ENCODE peak calls at places on chromosomes 12 and 14, in five cellular contexts. One of them, this sample, is unnamed.

GRCh38 chr12:80443974-80444666 is at the start of gene PTPRQ:
- DNase-seq in uterus: no peak
- DNase-seq in endothelial cell: no peak
- DNase-seq in lower leg skin: no peak
- DNase-seq in mammary epithelial cell: no peak
- DNase-seq in this sample: no peak

GRCh38 chr14:59585891-59586554 is 9.4 kb upstream of the CCDC175 start:
- DNase-seq in endothelial cell: no peak
- DNase-seq in mammary epithelial cell: no peak
- DNase-seq in uterus: no peak
- DNase-seq in lower leg skin: no peak
- DNase-seq in this sample: no peak

GRCh38 chr14:94946244-94946643 is 176.3 kb upstream of the GSC start:
- DNase-seq in uterus: no peak
- DNase-seq in mammary epithelial cell: no peak
- DNase-seq in endothelial cell: no peak
- DNase-seq in lower leg skin: no peak
- DNase-seq in this sample: no peak

GRCh38 chr12:124466200-124467128 is 100.9 kb downstream of the NCOR2 start:
- DNase-seq in uterus: no peak
- DNase-seq in mammary epithelial cell: no peak
- DNase-seq in endothelial cell: no peak
- DNase-seq in lower leg skin: no peak
- DNase-seq in this sample: no peak

GRCh38 chr14:74290415-74290814 is 12.3 kb downstream of the ABCD4 start:
- DNase-seq in uterus: no peak
- DNase-seq in lower leg skin: no peak
- DNase-seq in endothelial cell: no peak
- DNase-seq in mammary epithelial cell: no peak
- DNase-seq in this sample: no peak

GRCh38 chr12:46159239-46159901 is 109.5 kb downstream of the SLC38A1 start:
- DNase-seq in mammary epithelial cell: no peak
- DNase-seq in endothelial cell: no peak
- DNase-seq in lower leg skin: no peak
- DNase-seq in uterus: no peak
- DNase-seq in this sample: no peak

GRCh38 chr14:23882884-23883283 is 70.7 kb upstream of the DHRS4 start:
- DNase-seq in lower leg skin: no peak
- DNase-seq in endothelial cell: no peak
- DNase-seq in uterus: no peak
- DNase-seq in mammary epithelial cell: no peak
- DNase-seq in this sample: no peak

GRCh38 chr14:77864580-77864979 is 64.7 kb downstream of the ADCK1 start:
- DNase-seq in uterus: no peak
- DNase-seq in endothelial cell: no peak
- DNase-seq in mammary epithelial cell: no peak
- DNase-seq in lower leg skin: no peak
- DNase-seq in this sample: no peak

GRCh38 chr14:50008562-50009355 is 107.6 kb downstream of the VCPKMT start:
- DNase-seq in lower leg skin: no peak
- DNase-seq in uterus: no peak
- DNase-seq in mammary epithelial cell: peak
- DNase-seq in endothelial cell: no peak
- DNase-seq in this sample: no peak

GRCh38 chr12:14547571-14547970 is 20.1 kb downstream of the PLBD1 start:
- DNase-seq in endothelial cell: no peak
- DNase-seq in mammary epithelial cell: no peak
- DNase-seq in uterus: no peak
- DNase-seq in lower leg skin: no peak
- DNase-seq in this sample: no peak

GRCh38 chr12:45458238-45458637 is 242.3 kb downstream of the ANO6 start:
- DNase-seq in uterus: no peak
- DNase-seq in lower leg skin: no peak
- DNase-seq in mammary epithelial cell: no peak
- DNase-seq in endothelial cell: no peak
- DNase-seq in this sample: no peak

GRCh38 chr12:92955997-92956663 is 27.0 kb upstream of the EEA1 start:
- DNase-seq in lower leg skin: no peak
- DNase-seq in mammary epithelial cell: peak
- DNase-seq in uterus: no peak
- DNase-seq in endothelial cell: no peak
- DNase-seq in this sample: no peak

GRCh38 chr14:101717663-101718490 is 43.6 kb upstream of the PPP2R5C start:
- DNase-seq in uterus: no peak
- DNase-seq in mammary epithelial cell: no peak
- DNase-seq in endothelial cell: no peak
- DNase-seq in lower leg skin: peak
- DNase-seq in this sample: no peak

GRCh38 chr14:101715209-101716076 is 46.1 kb upstream of the PPP2R5C start:
- DNase-seq in endothelial cell: no peak
- DNase-seq in lower leg skin: peak
- DNase-seq in mammary epithelial cell: no peak
- DNase-seq in uterus: no peak
- DNase-seq in this sample: no peak

GRCh38 chr14:101716956-101717662 is 44.4 kb upstream of the PPP2R5C start:
- DNase-seq in lower leg skin: peak
- DNase-seq in mammary epithelial cell: peak
- DNase-seq in endothelial cell: no peak
- DNase-seq in uterus: no peak
- DNase-seq in this sample: no peak

GRCh38 chr14:101714394-101714793 is 47.1 kb upstream of the PPP2R5C start:
- DNase-seq in uterus: no peak
- DNase-seq in mammary epithelial cell: no peak
- DNase-seq in lower leg skin: no peak
- DNase-seq in endothelial cell: no peak
- DNase-seq in this sample: no peak

DNA sequence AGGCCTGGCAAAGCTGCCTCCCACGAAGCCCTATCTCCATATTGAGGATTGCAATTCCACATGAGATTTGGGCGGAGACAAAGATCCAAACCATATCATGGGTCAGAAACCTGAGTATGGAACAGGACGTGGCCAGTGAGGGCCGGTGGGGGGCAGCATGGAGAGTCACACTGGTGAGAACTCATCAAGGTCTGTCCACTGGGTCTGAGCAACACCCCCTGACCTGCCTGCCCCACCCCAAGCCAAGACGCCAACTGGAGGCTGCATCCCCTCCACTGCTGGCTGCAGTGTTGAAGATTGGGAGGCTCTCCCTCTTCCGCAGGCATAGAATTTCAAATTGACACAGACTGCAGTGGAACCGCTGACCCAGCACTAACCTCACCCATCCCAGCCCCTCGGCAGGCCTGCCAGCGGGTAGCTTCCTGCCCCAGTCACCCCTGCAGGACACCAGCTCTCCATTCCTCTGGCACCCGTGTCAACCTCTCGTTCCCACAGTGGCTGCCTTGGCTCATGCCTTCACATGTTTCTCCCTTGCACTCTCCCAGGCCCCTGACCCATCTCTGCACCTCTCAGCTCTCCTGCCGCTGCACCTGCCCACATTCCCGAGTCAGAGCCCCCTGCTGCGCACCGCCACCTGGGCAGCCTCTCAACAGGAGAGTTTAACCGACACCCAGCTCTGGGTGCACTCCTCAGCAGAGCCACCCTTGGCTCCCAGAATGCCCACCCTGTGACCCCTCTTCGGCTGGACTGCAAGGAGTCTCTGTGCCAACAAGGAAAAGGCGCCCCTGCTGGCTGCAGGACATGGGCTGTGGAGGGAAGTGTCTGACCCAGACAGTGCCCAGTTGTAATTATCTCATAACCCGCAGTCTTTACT is 45.2 kb upstream of the PPP2R5C start:
- DNase-seq in endothelial cell: no peak
- DNase-seq in uterus: no peak
- DNase-seq in lower leg skin: peak
- DNase-seq in mammary epithelial cell: no peak
- DNase-seq in this sample: no peak
- TF ChIP-seq CTCF in endothelial cell: no peak
- TF ChIP-seq CTCF in uterus: no peak
- TF ChIP-seq CTCF in lower leg skin: no peak
- TF ChIP-seq CTCF in mammary epithelial cell: no peak
- TF ChIP-seq CTCF in this sample: no peak

GRCh38 chr12:41512531-41512930 is 324.4 kb downstream of the PDZRN4 start:
- DNase-seq in endothelial cell: peak
- DNase-seq in lower leg skin: no peak
- DNase-seq in mammary epithelial cell: no peak
- DNase-seq in uterus: peak
- DNase-seq in this sample: no peak

GRCh38 chr12:41514050-41514449 is 325.9 kb downstream of the PDZRN4 start:
- DNase-seq in mammary epithelial cell: no peak
- DNase-seq in endothelial cell: no peak
- DNase-seq in uterus: no peak
- DNase-seq in lower leg skin: no peak
- DNase-seq in this sample: no peak

GRCh38 chr12:41515953-41516352 is 327.8 kb downstream of the PDZRN4 start:
- DNase-seq in endothelial cell: no peak
- DNase-seq in lower leg skin: no peak
- DNase-seq in uterus: no peak
- DNase-seq in mammary epithelial cell: no peak
- DNase-seq in this sample: no peak

GRCh38 chr12:41511247-41511646 is 323.1 kb downstream of the PDZRN4 start:
- DNase-seq in mammary epithelial cell: no peak
- DNase-seq in uterus: no peak
- DNase-seq in lower leg skin: no peak
- DNase-seq in endothelial cell: no peak
- DNase-seq in this sample: no peak

DNA sequence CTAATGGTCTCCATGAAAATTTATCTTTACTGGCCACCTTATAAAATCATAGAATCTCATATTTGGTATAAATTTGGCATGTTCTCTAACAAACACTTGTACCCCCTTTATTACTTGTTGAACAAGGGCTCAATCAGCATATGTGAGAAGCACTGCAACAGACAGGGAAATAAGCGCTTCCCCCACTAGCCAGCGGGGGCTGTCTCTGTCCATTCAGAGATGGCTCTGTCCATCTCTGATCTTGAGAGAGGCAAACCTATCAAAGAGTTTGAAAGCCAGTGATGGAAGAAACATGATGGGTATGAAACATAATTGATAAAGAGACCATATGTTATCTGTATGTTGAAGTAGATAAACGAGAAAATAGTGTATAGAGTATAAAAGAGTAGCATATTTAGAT is 326.8 kb downstream of the PDZRN4 start:
- DNase-seq in endothelial cell: peak
- DNase-seq in uterus: no peak
- DNase-seq in mammary epithelial cell: no peak
- DNase-seq in lower leg skin: no peak
- DNase-seq in this sample: no peak
- TF ChIP-seq CTCF in endothelial cell: no peak
- TF ChIP-seq CTCF in uterus: no peak
- TF ChIP-seq CTCF in mammary epithelial cell: no peak
- TF ChIP-seq CTCF in lower leg skin: no peak
- TF ChIP-seq CTCF in this sample: no peak

GRCh38 chr14:90757452-90757851 is 58.8 kb downstream of the TTC7B start:
- DNase-seq in mammary epithelial cell: no peak
- DNase-seq in lower leg skin: no peak
- DNase-seq in uterus: no peak
- DNase-seq in endothelial cell: no peak
- DNase-seq in this sample: no peak

GRCh38 chr14:90758959-90759358 is 57.3 kb downstream of the TTC7B start:
- DNase-seq in mammary epithelial cell: no peak
- DNase-seq in endothelial cell: peak
- DNase-seq in lower leg skin: peak
- DNase-seq in uterus: peak
- DNase-seq in this sample: peak

GRCh38 chr14:90758028-90758889 is 58.0 kb downstream of the TTC7B start:
- DNase-seq in mammary epithelial cell: peak
- DNase-seq in endothelial cell: peak
- DNase-seq in lower leg skin: peak
- DNase-seq in uterus: peak
- DNase-seq in this sample: peak

GRCh38 chr14:90755661-90756304 is 60.4 kb downstream of the TTC7B start:
- DNase-seq in mammary epithelial cell: no peak
- DNase-seq in endothelial cell: no peak
- DNase-seq in uterus: no peak
- DNase-seq in lower leg skin: no peak
- DNase-seq in this sample: no peak

DNA sequence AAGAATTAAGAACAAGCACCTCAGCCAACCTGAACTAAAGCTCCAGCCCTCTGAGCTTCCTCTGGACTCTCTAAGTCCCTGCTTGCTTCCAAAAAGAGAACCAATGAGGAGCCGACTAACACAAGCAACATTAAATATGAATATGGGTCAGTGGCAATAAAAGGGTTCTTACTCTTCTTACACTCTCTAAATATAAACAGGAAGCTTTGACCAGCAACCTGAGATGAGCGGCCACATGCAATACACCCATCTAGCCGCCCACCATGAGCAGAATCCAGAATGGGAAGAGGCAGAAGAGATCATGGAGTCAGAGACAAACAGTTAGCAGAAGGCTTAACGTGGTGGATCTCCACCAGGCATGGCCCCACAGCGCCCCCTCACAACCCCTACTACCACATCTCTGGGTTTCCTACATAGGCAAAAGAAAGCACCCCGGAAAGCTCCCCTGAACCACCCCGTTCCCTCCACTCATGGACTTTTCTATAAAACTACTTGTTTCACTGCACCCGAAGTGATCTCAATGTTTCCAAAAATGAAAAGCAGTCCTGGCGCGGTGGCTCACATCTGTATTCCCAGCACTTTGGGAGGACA is 59.4 kb downstream of the TTC7B start:
- DNase-seq in mammary epithelial cell: no peak
- DNase-seq in uterus: no peak
- DNase-seq in lower leg skin: no peak
- DNase-seq in endothelial cell: no peak
- DNase-seq in this sample: no peak
- TF ChIP-seq CTCF in mammary epithelial cell: no peak
- TF ChIP-seq CTCF in uterus: no peak
- TF ChIP-seq CTCF in lower leg skin: no peak
- TF ChIP-seq CTCF in endothelial cell: no peak
- TF ChIP-seq CTCF in this sample: no peak

GRCh38 chr12:42550815-42551214 is 38.7 kb downstream of the PRICKLE1 start:
- DNase-seq in mammary epithelial cell: no peak
- DNase-seq in lower leg skin: no peak
- DNase-seq in endothelial cell: no peak
- DNase-seq in uterus: no peak
- DNase-seq in this sample: no peak

GRCh38 chr12:42556917-42557316 is 32.6 kb downstream of the PRICKLE1 start:
- DNase-seq in lower leg skin: no peak
- DNase-seq in endothelial cell: no peak
- DNase-seq in mammary epithelial cell: no peak
- DNase-seq in uterus: no peak
- DNase-seq in this sample: no peak

GRCh38 chr12:42557586-42558172 is 31.9 kb downstream of the PRICKLE1 start:
- DNase-seq in uterus: no peak
- DNase-seq in endothelial cell: no peak
- DNase-seq in mammary epithelial cell: no peak
- DNase-seq in lower leg skin: no peak
- DNase-seq in this sample: no peak

GRCh38 chr12:42552822-42553221 is 36.7 kb downstream of the PRICKLE1 start:
- DNase-seq in mammary epithelial cell: no peak
- DNase-seq in endothelial cell: peak
- DNase-seq in uterus: no peak
- DNase-seq in lower leg skin: no peak
- DNase-seq in this sample: no peak
- TF ChIP-seq CTCF in mammary epithelial cell: no peak
- TF ChIP-seq CTCF in endothelial cell: no peak
- TF ChIP-seq CTCF in uterus: no peak
- TF ChIP-seq CTCF in lower leg skin: no peak
- TF ChIP-seq CTCF in this sample: no peak